ENCODE peak calls at places on chromosomes 2 and 18, in nine cellular contexts. N, Z, F, V, D, G, O, A and T are unnamed samples.

GRCh38 chr2:37109523-37109922 is 25.2 kb downstream of the GPATCH11 start:
- DNase-seq in N (no peak), Z (no peak), F (no peak), V (no peak), D (no peak), G (no peak), O (no peak), A (no peak), T (no peak)

GRCh38 chr18:58604301-58604700 is 24.6 kb downstream of the ALPK2 start:
- DNase-seq in N (no peak), Z (no peak), F (no peak), V (no peak), D (no peak), G (no peak), O (no peak), A (no peak), T (no peak)

GRCh38 chr2:157262248-157262647 is 4.7 kb downstream of the GALNT5 start:
- DNase-seq in N (no peak), Z (no peak), F (no peak), V (no peak), D (no peak), G (no peak), O (no peak), A (no peak), T (no peak)

GRCh38 chr18:59718108-59719057 is 21.2 kb upstream of the CCBE1 start:
- DNase-seq in N (no peak), Z (peak; percentile 6), F (peak; percentile 95), V (peak; percentile 98), D (no peak), G (no peak), O (peak; percentile 82), A (no peak), T (no peak)

GRCh38 chr2:44098050-44098449 is 70.6 kb upstream of the PPM1B start:
- DNase-seq in N (no peak), Z (peak; percentile 56), F (no peak), V (no peak), D (no peak), G (no peak), O (no peak), A (no peak), T (no peak)

GRCh38 chr2:23596316-23596885 is 211.4 kb downstream of the KLHL29 start:
- DNase-seq in N (no peak), Z (no peak), F (no peak), V (peak; percentile 28), D (no peak), G (no peak), O (no peak), A (no peak), T (no peak)

GRCh38 chr2:50535971-50536759 is 495.8 kb downstream of the NRXN1 start:
- DNase-seq in N (no peak), Z (peak; percentile 3), F (no peak), V (peak; percentile 40), D (peak; percentile 63), G (peak; percentile 48), O (peak; percentile 16), A (no peak), T (no peak)

GRCh38 chr2:29033172-29033571 is 41.2 kb downstream of the PCARE start:
- DNase-seq in N (no peak), Z (no peak), F (peak; percentile 10), V (peak; percentile 92), D (no peak), G (no peak), O (peak; percentile 77), A (no peak), T (no peak)

GRCh38 chr2:149169653-149170052 is 131.2 kb downstream of the LYPD6B start:
- DNase-seq in N (no peak), Z (no peak), F (no peak), V (peak; percentile 80), D (no peak), G (no peak), O (peak; percentile 86), A (no peak), T (no peak)

GRCh38 chr2:190649798-190650390 is 1.0 kb downstream of the NAB1 start:
- DNase-seq in N (no peak), Z (no peak), F (no peak), V (peak; percentile 32), D (peak; percentile 40), G (no peak), O (no peak), A (no peak), T (no peak)

GRCh38 chr2:137967042-137967441 is 2.8 kb downstream of the HNMT start:
- DNase-seq in N (no peak), Z (no peak), F (no peak), V (no peak), D (no peak), G (no peak), O (no peak), A (no peak), T (no peak)

GRCh38 chr18:39841133-39842041 is 2113.6 kb upstream of the PIK3C3 start:
- DNase-seq in N (peak; percentile 22), Z (no peak), F (peak; percentile 8), V (peak; percentile 69), D (no peak), G (peak; percentile 65), O (peak; percentile 51), A (no peak), T (peak; percentile 74)

GRCh38 chr18:78793313-78793712 is 186.3 kb upstream of the SALL3 start:
- DNase-seq in N (no peak), Z (no peak), F (no peak), V (no peak), D (no peak), G (no peak), O (no peak), A (no peak), T (no peak)

GRCh38 chr18:48022531-48023330 is 92.3 kb upstream of the SMAD2 start:
- DNase-seq in N (no peak), Z (peak; percentile 67), F (peak; percentile 27), V (peak; percentile 70), D (peak; percentile 88), G (peak; percentile 83), O (peak; percentile 23), A (no peak), T (no peak)

GRCh38 chr2:169184074-169184473 is 114.7 kb downstream of the DHRS9 start:
- DNase-seq in N (no peak), Z (no peak), F (no peak), V (no peak), D (no peak), G (no peak), O (peak; percentile 33), A (no peak), T (no peak)

GRCh38 chr2:120733238-120733942 is 2.3 kb upstream of the GLI2 start:
- DNase-seq in N (no peak), Z (no peak), F (no peak), V (no peak), D (no peak), G (no peak), O (no peak), A (no peak), T (no peak)

GRCh38 chr2:100630473-100630977 is 67.7 kb downstream of the PDCL3 start:
- DNase-seq in N (no peak), Z (peak; percentile 91), F (no peak), V (no peak), D (no peak), G (no peak), O (no peak), A (no peak), T (no peak)

GRCh38 chr2:161956751-161957150 is 117.3 kb downstream of the DPP4 start:
- DNase-seq in N (no peak), Z (peak; percentile 94), F (no peak), V (no peak), D (no peak), G (no peak), O (no peak), A (no peak), T (no peak)

GRCh38 chr18:78506031-78506461 is 473.6 kb upstream of the SALL3 start:
- DNase-seq in N (no peak), Z (no peak), F (no peak), V (no peak), D (no peak), G (no peak), O (no peak), A (no peak), T (no peak)

GRCh38 chr2:8380026-8380425 is 301.8 kb upstream of the ID2 start:
- DNase-seq in N (no peak), Z (no peak), F (no peak), V (no peak), D (no peak), G (no peak), O (no peak), A (no peak), T (no peak)

GRCh38 chr18:79571221-79572092 is 108.1 kb upstream of the CTDP1 start:
- DNase-seq in N (peak; percentile 16), Z (no peak), F (no peak), V (no peak), D (no peak), G (no peak), O (no peak), A (no peak), T (peak; percentile 59)

GRCh38 chr18:8423051-8423558 is 186.1 kb upstream of the RAB12 start:
- DNase-seq in N (no peak), Z (no peak), F (peak; percentile 13), V (peak; percentile 60), D (no peak), G (no peak), O (peak; percentile 58), A (no peak), T (no peak)

GRCh38 chr2:207660994-207661393 is 35.8 kb upstream of the METTL21A start:
- DNase-seq in N (no peak), Z (no peak), F (no peak), V (no peak), D (no peak), G (no peak), O (no peak), A (no peak), T (no peak)

GRCh38 chr18:75735291-75735690 is 307.8 kb upstream of the SMIM21 start:
- DNase-seq in N (no peak), Z (no peak), F (no peak), V (no peak), D (no peak), G (no peak), O (no peak), A (no peak), T (no peak)

GRCh38 chr2:46435796-46436360 is 43.5 kb upstream of the TMEM247 start:
- DNase-seq in N (no peak), Z (no peak), F (no peak), V (no peak), D (no peak), G (no peak), O (no peak), A (no peak), T (no peak)

GRCh38 chr2:236577481-236578410 is 8.1 kb downstream of the ACKR3 start:
- DNase-seq in N (no peak), Z (no peak), F (no peak), V (no peak), D (no peak), G (no peak), O (no peak), A (no peak), T (no peak)

GRCh38 chr2:215825709-215826108 is 187.6 kb downstream of the MREG start:
- DNase-seq in N (no peak), Z (no peak), F (peak; percentile 66), V (no peak), D (no peak), G (no peak), O (no peak), A (no peak), T (no peak)

GRCh38 chr2:196251132-196251531 is 79.8 kb upstream of the STK17B start:
- DNase-seq in N (no peak), Z (no peak), F (no peak), V (no peak), D (no peak), G (no peak), O (no peak), A (no peak), T (no peak)

GRCh38 chr2:150410809-150411208 is 76.7 kb downstream of the RND3 start:
- DNase-seq in N (no peak), Z (no peak), F (no peak), V (peak; percentile 89), D (no peak), G (no peak), O (peak; percentile 3), A (no peak), T (no peak)

GRCh38 chr2:235052514-235053354 is 100.9 kb downstream of the SH3BP4 start:
- DNase-seq in N (no peak), Z (no peak), F (no peak), V (no peak), D (no peak), G (no peak), O (no peak), A (no peak), T (no peak)

GRCh38 chr2:109066501-109066900 is 62.5 kb upstream of the SH3RF3 start:
- DNase-seq in N (no peak), Z (no peak), F (no peak), V (no peak), D (no peak), G (no peak), O (no peak), A (no peak), T (peak; percentile 39)